ENCODE peak calls at places on chromosomes 2 and 18, in nine cellular contexts. B is germinal center; Y is fibroblast of the conjunctiva; E is RPMI7951; G is activated CD8-positive, alpha-beta memory T cell treated with anti-CD3 and anti-CD28 coated beads for 1 hour; W is stimulated activated CD8-positive, alpha-beta memory T cell treated with anti-CD3 and anti-CD28 coated beads, Interleukin-7, amount 100 ng/mL, for 24 hours; H is IMR-90; F is stimulated activated naive CD8-positive, alpha-beta T cell treated with anti-CD3 and anti-CD28 coated beads, Interleukin-15, Interleukin-2, amounts not matched to agents 100 U/mL and 50 U/mL, for 24 hours; S is omental fat pad. J is an unnamed sample.

GRCh38 chr18:72206814-72207213 is 337.3 kb downstream of the CBLN2 start:
- DNase-seq in F (no peak), Y (no peak), S (no peak), G (no peak), W (no peak), H (no peak), E (no peak), B (no peak), J (no peak)

GRCh38 chr18:9210996-9211395 is 74.4 kb downstream of the ANKRD12 start:
- DNase-seq in W (no peak), H (no peak), G (no peak), Y (no peak), E (no peak), S (no peak), B (no peak), F (no peak), J (no peak)

GRCh38 chr18:30562231-30562630 is 480.3 kb downstream of the DSC3 start:
- DNase-seq in F (no peak), B (no peak), W (no peak), S (no peak), H (no peak), E (no peak), G (no peak), Y (no peak), J (no peak)

GRCh38 chr2:96977631-96978195 is 8.7 kb downstream of the FAM178B start:
- DNase-seq in H (peak), F (no peak), B (no peak), Y (no peak), S (no peak), W (no peak), G (peak), E (peak), J (no peak)

GRCh38 chr2:218570850-218571249 is 2.2 kb downstream of the CNOT9 start:
- DNase-seq in H (peak), G (no peak), B (no peak), W (no peak), Y (no peak), E (peak), S (no peak), F (no peak), J (no peak)

GRCh38 chr2:10956006-10956790 is 44.5 kb downstream of the KCNF1 start:
- DNase-seq in F (no peak), G (no peak), S (no peak), Y (no peak), H (no peak), B (no peak), E (no peak), W (no peak), J (no peak)

GRCh38 chr2:52341732-52342131 is 1309.8 kb upstream of the NRXN1 start:
- DNase-seq in G (no peak), B (no peak), W (no peak), S (no peak), E (no peak), Y (no peak), F (no peak), H (no peak), J (no peak)

GRCh38 chr2:75100011-75100680 is 99.2 kb downstream of the TACR1 start:
- DNase-seq in S (no peak), E (peak), B (no peak), Y (no peak), H (peak), G (no peak), W (no peak), F (no peak), J (no peak)

GRCh38 chr2:26752636-26753035 is 11.4 kb upstream of the SLC35F6 start:
- DNase-seq in E (no peak), S (no peak), W (no peak), Y (peak), F (no peak), G (no peak), B (no peak), H (no peak), J (no peak)

GRCh38 chr18:10032331-10032979 is 118.6 kb downstream of the VAPA start:
- DNase-seq in H (no peak), S (no peak), B (peak), E (no peak), F (peak), Y (no peak), W (peak), G (peak), J (no peak)

GRCh38 chr2:55961318-55961911 is 37.8 kb upstream of the EFEMP1 start:
- DNase-seq in W (no peak), F (no peak), S (no peak), H (peak), Y (peak), B (peak), G (no peak), E (peak), J (peak)

GRCh38 chr2:241008711-241009121 is 10.3 kb downstream of the SNED1 start:
- DNase-seq in W (no peak), E (no peak), S (no peak), F (no peak), B (no peak), H (no peak), Y (no peak), G (no peak), J (no peak)

GRCh38 chr2:12008425-12009061 is 262.1 kb downstream of the LPIN1 start:
- DNase-seq in W (no peak), E (peak), S (no peak), G (no peak), F (no peak), B (no peak), Y (no peak), H (peak), J (no peak)

GRCh38 chr18:79507546-79508480 is 112.1 kb downstream of the NFATC1 start:
- DNase-seq in F (peak), S (peak), B (peak), G (no peak), W (no peak), Y (peak), E (no peak), H (peak), J (no peak)

J was measured in K562.